ENCODE peak calls at places on chromosomes 6 and 20, in four cellular contexts. M, R, D and G are unnamed samples.

GRCh38 chr6:24391756-24392405 is 10.9 kb upstream of the MRS2 start:
- DNase-seq in M (no peak), R (no peak), D (no peak), G (no peak)

GRCh38 chr6:2196079-2196679 is 49.2 kb downstream of the GMDS start:
- DNase-seq in M (peak; percentile 42), R (no peak), D (peak; percentile 80), G (no peak)

GRCh38 chr6:16095180-16095579 is 33.7 kb upstream of the MYLIP start:
- DNase-seq in M (no peak), R (no peak), D (no peak), G (no peak)

GRCh38 chr20:38256966-38257365 is 3.6 kb downstream of the KIAA1755 start:
- DNase-seq in M (no peak), R (no peak), D (no peak), G (no peak)

GRCh38 chr6:106547961-106548453 is 81.3 kb downstream of the RTN4IP1 start:
- DNase-seq in M (peak; percentile 69), R (no peak), D (peak; percentile 80), G (no peak)

GRCh38 chr20:46787986-46788762 is 78.7 kb downstream of the SLC2A10 start:
- DNase-seq in M (no peak), R (no peak), D (no peak), G (no peak)

GRCh38 chr6:42017021-42017643 is 33.2 kb upstream of the TAF8 start:
- DNase-seq in M (no peak), R (peak; percentile 41), D (peak; percentile 82), G (peak; percentile 42)

GRCh38 chr20:19806806-19807691 is 49.0 kb downstream of the RIN2 start:
- DNase-seq in M (no peak), R (no peak), D (peak; percentile 62), G (no peak)

GRCh38 chr6:16949696-16950095 is 152.2 kb upstream of the STMND1 start:
- DNase-seq in M (no peak), R (peak; percentile 56), D (peak; percentile 66), G (no peak)

GRCh38 chr20:32189691-32190607 is 17.6 kb downstream of the PLAGL2 start:
- DNase-seq in M (peak; percentile 52), R (no peak), D (peak; percentile 50), G (no peak)

GRCh38 chr6:126701799-126702198 is 361.9 kb downstream of the CENPW start:
- DNase-seq in M (no peak), R (no peak), D (no peak), G (no peak)

GRCh38 chr6:167697316-167697715 is 129.4 kb upstream of the AFDN start:
- DNase-seq in M (no peak), R (no peak), D (peak; percentile 56), G (no peak)

GRCh38 chr20:58026361-58026760 is 202.1 kb downstream of the ANKRD60 start:
- DNase-seq in M (no peak), R (no peak), D (no peak), G (no peak)

GRCh38 chr6:142275146-142276006 is 26.4 kb upstream of the ADGRG6 start:
- DNase-seq in M (no peak), R (no peak), D (peak; percentile 30), G (no peak)

GRCh38 chr6:44059359-44060342 is 67.6 kb downstream of the MRPL14 start:
- DNase-seq in M (no peak), R (no peak), D (peak; percentile 92), G (no peak)

GRCh38 chr6:121143476-121143875 is 190.8 kb downstream of the TBC1D32 start:
- DNase-seq in M (no peak), R (no peak), D (no peak), G (no peak)